ENCODE peak calls at places on chromosomes 6 and 20, in four cellular contexts. E, I, L and S are unnamed samples. For H3K4me1 and H3K36me3, the result is how much of the 10 kb centered on the place peaks cover.

GRCh38 chr6:87436435-87436834 is 28.7 kb downstream of the CFAP206 start:
- DNase-seq in E (peak), I (peak), L (no peak), S (no peak)

GRCh38 chr20:3239026-3239866 is at the start of gene SLC4A11:
- DNase-seq in E (peak), I (peak), L (peak), S (peak)

GRCh38 chr20:48901326-48901725 is 20.2 kb upstream of the ARFGEF2 start:
- DNase-seq in E (no peak), I (no peak), L (no peak), S (no peak)

GRCh38 chr6:7721654-7722053 is 4.2 kb upstream of the BMP6 start:
- DNase-seq in E (no peak), I (no peak), L (no peak), S (no peak)

GRCh38 chr6:168152306-168152963 is 73.4 kb upstream of the FRMD1 start:
- DNase-seq in E (no peak), I (no peak), L (no peak), S (no peak)

GRCh38 chr6:148323344-148323743 is 19.3 kb upstream of the SASH1 start:
- DNase-seq in E (no peak), I (no peak), L (no peak), S (no peak)

GRCh38 chr6:30122515-30122914 is 9.6 kb upstream of the TRIM31 start:
- DNase-seq in E (no peak), I (peak), L (no peak), S (no peak)

GRCh38 chr6:119442776-119443184 is 93.2 kb upstream of the MAN1A1 start:
- DNase-seq in E (peak), I (peak), L (no peak), S (no peak)

GRCh38 chr6:2029130-2029794 is 216.1 kb downstream of the GMDS start:
- DNase-seq in E (no peak), I (no peak), L (no peak), S (no peak)

GRCh38 chr6:125114248-125114858 is 39.2 kb upstream of the TPD52L1 start:
- DNase-seq in E (peak), I (peak), L (no peak), S (no peak)

GRCh38 chr6:133983099-133983939 is 30.3 kb downstream of the TBPL1 start:
- DNase-seq in E (no peak), I (no peak), L (no peak), S (no peak)

GRCh38 chr20:34713194-34713943 is 9.2 kb downstream of the TP53INP2 start:
- DNase-seq in E (peak), I (no peak), L (no peak), S (no peak)

GRCh38 chr6:6919173-6919572 is 188.6 kb upstream of the RREB1 start:
- DNase-seq in E (no peak), I (no peak), L (no peak), S (no peak)

GRCh38 chr6:36357872-36358234 is 21.2 kb upstream of the BNIP5 start:
- DNase-seq in E (no peak), I (no peak), L (no peak), S (no peak)

GRCh38 chr20:21515300-21516179 is 1.7 kb upstream of the NKX2-2 start:
- DNase-seq in E (no peak), I (no peak), L (no peak), S (no peak)

GRCh38 chr6:50608421-50608820 is 104.9 kb upstream of the TFAP2D start:
- DNase-seq in E (no peak), I (no peak), L (no peak), S (no peak)

GRCh38 chr6:108748959-108749358 is 99.3 kb upstream of the ARMC2 start:
- DNase-seq in E (no peak), I (no peak), L (no peak), S (no peak)

GRCh38 chr6:88006559-88006958 is 41.1 kb upstream of the SPACA1 start:
- DNase-seq in E (no peak), I (no peak), L (no peak), S (no peak)

GRCh38 chr20:18524646-18525045 is 16.9 kb downstream of the SEC23B start:
- DNase-seq in E (no peak), I (no peak), L (no peak), S (no peak)

GRCh38 chr6:13436691-13437568 is 50.5 kb downstream of the GFOD1 start:
- DNase-seq in E (no peak), I (no peak), L (no peak), S (no peak)

GRCh38 chr6:26445934-26446667 is 5.8 kb downstream of the BTN3A3 start:
- DNase-seq in E (no peak), I (no peak), L (no peak), S (no peak)

GRCh38 chr6:152948150-152948768 is 34.6 kb downstream of the FBXO5 start:
- DNase-seq in E (no peak), I (no peak), L (no peak), S (no peak)

GRCh38 chr6:17574871-17575560 is 25.1 kb upstream of the FAM8A1 start:
- DNase-seq in E (no peak), I (no peak), L (no peak), S (no peak)

GRCh38 chr20:17835240-17835940 is 133.2 kb downstream of the SNX5 start:
- DNase-seq in E (no peak), I (peak), L (peak), S (no peak)

DNA sequence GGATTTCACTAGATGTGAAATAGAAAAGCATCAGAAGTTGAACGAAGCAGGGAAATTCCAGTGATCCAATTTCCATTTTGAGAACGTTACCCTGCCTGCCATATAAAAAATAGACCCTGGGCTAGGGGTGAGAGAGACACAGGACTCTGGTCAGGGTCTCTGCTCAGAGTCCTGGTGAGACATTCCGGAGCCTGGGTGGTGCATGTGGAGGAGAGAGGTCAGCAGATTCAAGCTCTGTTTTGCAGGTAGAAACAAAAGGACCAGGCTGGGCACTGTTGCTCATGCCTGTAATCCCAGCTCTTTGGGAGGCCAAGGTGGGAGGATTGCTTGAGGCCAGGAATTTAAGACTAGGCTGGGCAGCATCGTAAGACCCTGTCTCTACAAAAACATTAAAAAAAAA is 17.9 kb downstream of the PKIG start:
- DNase-seq in E (no peak), I (no peak), L (no peak), S (no peak)
- H3K4me1 ChIP-seq in E (under half), I (half or more), L (half or more), S (half or more)

GRCh38 chr6:5302995-5303622 is 41.8 kb downstream of the FARS2 start:
- DNase-seq in E (peak), I (peak), L (peak), S (peak)
- H3K4me3 ChIP-seq in E (no peak), I (no peak), L (no peak), S (no peak)

DNA sequence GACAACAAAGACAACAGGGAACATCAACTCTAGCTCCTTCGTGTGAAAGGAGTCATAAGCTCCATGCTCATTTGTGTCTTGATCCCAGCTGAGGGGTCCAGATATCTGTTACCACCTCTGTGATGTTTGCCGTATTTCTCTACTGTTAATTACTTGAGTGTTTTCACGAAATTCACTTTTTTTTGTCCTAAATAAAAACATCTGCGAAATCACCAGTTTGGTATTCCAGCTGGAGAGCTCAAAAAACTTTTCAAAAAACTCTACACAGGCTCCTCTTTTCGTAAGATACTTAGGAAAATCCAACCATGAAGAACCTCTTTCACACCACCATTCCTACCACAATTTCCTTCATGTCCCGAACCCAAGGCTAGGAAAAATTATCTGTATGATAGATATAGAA is 25.3 kb downstream of the TRAF3IP2 start:
- DNase-seq in E (no peak), I (no peak), L (no peak), S (no peak)
- H3K36me3 ChIP-seq in E (under half), I (under half), L (under half), S (under half)

GRCh38 chr6:150072201-150072600 is 3.3 kb upstream of the ULBP3 start:
- DNase-seq in E (no peak), I (peak), L (peak), S (peak)

GRCh38 chr6:150068173-150068785 is 642 bp downstream of the ULBP3 start:
- DNase-seq in E (no peak), I (no peak), L (no peak), S (no peak)

GRCh38 chr6:150068786-150069648 is at the start of gene ULBP3:
- DNase-seq in E (peak), I (peak), L (peak), S (peak)

GRCh38 chr6:150069707-150070106 is 786 bp upstream of the ULBP3 start:
- DNase-seq in E (peak), I (peak), L (no peak), S (no peak)

DNA sequence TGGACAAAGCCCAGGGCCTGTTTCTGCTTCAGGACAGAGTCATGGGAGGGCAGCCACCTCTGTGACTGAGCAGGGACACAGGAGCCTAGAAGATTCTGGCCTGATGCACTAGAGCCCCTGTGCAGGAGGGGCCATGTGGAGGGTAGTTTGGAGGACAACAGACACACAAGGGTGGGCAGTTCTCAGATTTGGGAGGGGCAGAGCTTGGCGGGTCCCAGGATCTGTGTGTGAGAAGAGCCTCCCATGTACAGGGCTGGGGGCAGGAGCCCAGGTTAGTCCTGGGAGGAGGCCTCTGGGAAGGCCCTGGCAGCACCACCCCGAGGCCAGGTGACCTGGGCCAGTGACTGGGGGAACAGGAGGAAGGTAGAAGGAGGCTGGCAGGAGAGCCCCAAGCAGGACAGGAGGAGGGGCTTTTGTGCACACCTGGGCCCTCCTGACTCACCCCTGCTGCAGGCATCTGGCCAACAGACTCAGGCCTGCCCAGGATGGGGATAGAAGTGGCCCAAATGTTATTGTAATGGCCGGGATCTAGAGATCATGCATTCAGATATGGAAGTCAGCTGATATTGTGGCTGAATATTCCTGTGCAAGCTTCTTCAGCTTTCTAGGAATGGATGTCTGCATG is 1.4 kb upstream of the ULBP3 start:
- DNase-seq in E (no peak), I (no peak), L (no peak), S (peak)
- H3K4me1 ChIP-seq in E (under half), I (under half), L (under half), S (under half)